ENCODE peak calls at places on chromosomes 2 and 18, in eight cellular contexts. O is substantia nigra; Z is activated CD4-positive, alpha-beta T cell treated with anti-CD3 and anti-CD28 coated beads, Interleukin-2, amount 50 U/mL, for 4 hours; A is NCI-H1092; I is kidney; D is GM06990; L is transverse colon; R is GM18507. C is an unnamed sample.

GRCh38 chr2:54859997-54860701 is 136.7 kb downstream of the EML6 start:
- DNase-seq in O (no peak), Z (no peak), A (no peak), I (no peak), D (no peak), L (no peak), R (no peak), C (no peak)

GRCh38 chr18:24989760-24990547 is 362.0 kb downstream of the ZNF521 start:
- DNase-seq in O (no peak), Z (no peak), A (no peak), I (no peak), D (no peak), L (no peak), R (no peak), C (no peak)

GRCh38 chr2:227829337-227829736 is 15.7 kb downstream of the CCL20 start:
- DNase-seq in O (no peak), Z (no peak), A (no peak), I (no peak), D (no peak), L (no peak), R (no peak), C (no peak)

GRCh38 chr2:53901192-53901591 is 41.4 kb upstream of the GPR75 start:
- DNase-seq in O (no peak), Z (no peak), A (no peak), I (no peak), D (no peak), L (no peak), R (no peak), C (no peak)

GRCh38 chr2:159807183-159808037 is 9.4 kb upstream of the CD302 start:
- DNase-seq in O (no peak), Z (no peak), A (peak; percentile 1), I (no peak), D (no peak), L (peak; percentile 26), R (no peak), C (no peak)

GRCh38 chr2:8324164-8324848 is 357.6 kb upstream of the ID2 start:
- DNase-seq in O (no peak), Z (no peak), A (peak; percentile 52), I (no peak), D (no peak), L (no peak), R (no peak), C (no peak)

GRCh38 chr2:105775809-105776559 is 31.3 kb downstream of the NCK2 start:
- DNase-seq in O (no peak), Z (no peak), A (no peak), I (no peak), D (no peak), L (peak; percentile 35), R (no peak), C (peak; percentile 44)

GRCh38 chr2:229129738-229130371 is 141.2 kb downstream of the PID1 start:
- DNase-seq in O (no peak), Z (no peak), A (no peak), I (no peak), D (no peak), L (peak; percentile 74), R (no peak), C (peak; percentile 85)

GRCh38 chr2:88831792-88832248 is 140.3 kb downstream of the RPIA start:
- DNase-seq in O (no peak), Z (peak; percentile 7), A (no peak), I (no peak), D (peak; percentile 40), L (peak; percentile 83), R (peak; percentile 22), C (peak; percentile 89)

GRCh38 chr2:224638338-224638823 is 53.2 kb upstream of the CUL3 start:
- DNase-seq in O (no peak), Z (peak; percentile 35), A (no peak), I (no peak), D (peak; percentile 64), L (peak; percentile 59), R (no peak), C (no peak)

GRCh38 chr18:46053368-46054095 is 18.5 kb downstream of the PSTPIP2 start:
- DNase-seq in O (no peak), Z (no peak), A (no peak), I (no peak), D (no peak), L (no peak), R (no peak), C (no peak)

GRCh38 chr18:45110577-45111506 is 430.2 kb downstream of the SETBP1 start:
- DNase-seq in O (no peak), Z (no peak), A (no peak), I (no peak), D (no peak), L (no peak), R (no peak), C (peak; percentile 86)

GRCh38 chr18:159037-159652 is 788 bp downstream of the USP14 start:
- DNase-seq in O (no peak), Z (no peak), A (no peak), I (no peak), D (no peak), L (no peak), R (no peak), C (no peak)

GRCh38 chr2:74532222-74532621 is 2.5 kb downstream of the HTRA2 start:
- DNase-seq in O (no peak), Z (no peak), A (no peak), I (no peak), D (no peak), L (no peak), R (no peak), C (no peak)

GRCh38 chr2:30316408-30316807 is 85.1 kb downstream of the LBH start:
- DNase-seq in O (no peak), Z (no peak), A (no peak), I (no peak), D (no peak), L (no peak), R (no peak), C (no peak)

GRCh38 chr2:96960956-96961350 is 25.4 kb downstream of the FAM178B start:
- DNase-seq in O (no peak), Z (no peak), A (no peak), I (no peak), D (no peak), L (no peak), R (no peak), C (no peak)

GRCh38 chr2:124112966-124113365 is 87.9 kb downstream of the CNTNAP5 start:
- DNase-seq in O (no peak), Z (no peak), A (no peak), I (no peak), D (no peak), L (no peak), R (no peak), C (no peak)

GRCh38 chr18:21196426-21196825 is 45.6 kb upstream of the GREB1L start:
- DNase-seq in O (no peak), Z (no peak), A (no peak), I (no peak), D (no peak), L (no peak), R (no peak), C (no peak)

GRCh38 chr2:79393806-79394484 is 118.9 kb upstream of the CTNNA2 start:
- DNase-seq in O (no peak), Z (no peak), A (peak; percentile 3), I (peak; percentile 38), D (no peak), L (no peak), R (no peak), C (no peak)

GRCh38 chr2:102703748-102704147 is 58.1 kb upstream of the TMEM182 start:
- DNase-seq in O (no peak), Z (no peak), A (no peak), I (no peak), D (no peak), L (peak; percentile 39), R (no peak), C (no peak)

GRCh38 chr2:41697389-41697788 is 350.4 kb upstream of the PKDCC start:
- DNase-seq in O (no peak), Z (no peak), A (no peak), I (no peak), D (no peak), L (no peak), R (no peak), C (no peak)

GRCh38 chr2:174024524-174025270 is 59.5 kb upstream of the SP3 start:
- DNase-seq in O (no peak), Z (no peak), A (no peak), I (peak; percentile 92), D (no peak), L (peak; percentile 66), R (no peak), C (peak; percentile 95)

GRCh38 chr2:173193925-173194324 is 118.3 kb downstream of the MAP3K20 start:
- DNase-seq in O (no peak), Z (no peak), A (no peak), I (no peak), D (no peak), L (no peak), R (no peak), C (no peak)

GRCh38 chr2:172128484-172128883 is 25.8 kb upstream of the DLX2 start:
- DNase-seq in O (no peak), Z (no peak), A (no peak), I (no peak), D (no peak), L (no peak), R (no peak), C (no peak)

GRCh38 chr2:11710210-11710609 is 36.2 kb upstream of the LPIN1 start:
- DNase-seq in O (no peak), Z (no peak), A (no peak), I (no peak), D (no peak), L (no peak), R (no peak), C (no peak)